ENCODE peak calls at places on chromosomes 5 and 9, in four cellular contexts. One of them, this sample, is unnamed. For H3K4me1 and H3K27me3, the result is how much of the 10 kb centered on the place peaks cover.

GRCh38 chr9:97889941-97890557 is 32.3 kb downstream of the TRMO start:
- DNase-seq in cardiac muscle cell: peak
- DNase-seq in ovary: no peak
- DNase-seq in PC-3: peak
- DNase-seq in this sample: peak

GRCh38 chr5:76269259-76269958 is 133.7 kb upstream of the IQGAP2 start:
- DNase-seq in PC-3: no peak
- DNase-seq in cardiac muscle cell: no peak
- DNase-seq in ovary: no peak
- DNase-seq in this sample: no peak

GRCh38 chr9:69027355-69028097 is 8.0 kb upstream of the FXN start:
- DNase-seq in PC-3: peak
- DNase-seq in ovary: no peak
- DNase-seq in cardiac muscle cell: peak
- DNase-seq in this sample: peak

GRCh38 chr9:134325096-134325812 is 1.0 kb upstream of the RXRA start:
- DNase-seq in cardiac muscle cell: peak
- DNase-seq in PC-3: peak
- DNase-seq in ovary: peak
- DNase-seq in this sample: no peak

GRCh38 chr5:175567954-175568353 is 89.6 kb downstream of the SFXN1 start:
- DNase-seq in cardiac muscle cell: no peak
- DNase-seq in ovary: no peak
- DNase-seq in PC-3: no peak
- DNase-seq in this sample: no peak

GRCh38 chr5:112511920-112512319 is 92.8 kb upstream of the EPB41L4A start:
- DNase-seq in cardiac muscle cell: no peak
- DNase-seq in ovary: no peak
- DNase-seq in PC-3: no peak
- DNase-seq in this sample: no peak

GRCh38 chr5:158754018-158754514 is 345.6 kb downstream of the EBF1 start:
- DNase-seq in ovary: no peak
- DNase-seq in cardiac muscle cell: no peak
- DNase-seq in PC-3: peak
- DNase-seq in this sample: no peak

GRCh38 chr5:148408092-148408491 is 24.3 kb downstream of the FBXO38 start:
- DNase-seq in PC-3: no peak
- DNase-seq in cardiac muscle cell: no peak
- DNase-seq in ovary: no peak
- DNase-seq in this sample: no peak

GRCh38 chr9:126630458-126631237 is 16.9 kb downstream of the LMX1B start:
- DNase-seq in ovary: no peak
- DNase-seq in cardiac muscle cell: no peak
- DNase-seq in PC-3: peak
- DNase-seq in this sample: no peak

GRCh38 chr5:55675119-55675518 is 37.0 kb downstream of the SLC38A9 start:
- DNase-seq in ovary: no peak
- DNase-seq in PC-3: no peak
- DNase-seq in cardiac muscle cell: no peak
- DNase-seq in this sample: no peak
- H3K4me1 ChIP-seq in ovary: under half
- H3K4me1 ChIP-seq in PC-3: under half
- H3K4me1 ChIP-seq in cardiac muscle cell: under half
- H3K4me1 ChIP-seq in this sample: under half

GRCh38 chr5:56029457-56029856 is 34.7 kb upstream of the IL6ST start:
- DNase-seq in PC-3: no peak
- DNase-seq in cardiac muscle cell: no peak
- DNase-seq in ovary: no peak
- DNase-seq in this sample: no peak
- H3K27me3 ChIP-seq in PC-3: under half
- H3K27me3 ChIP-seq in cardiac muscle cell: under half
- H3K27me3 ChIP-seq in ovary: under half
- H3K27me3 ChIP-seq in this sample: under half

GRCh38 chr9:129280236-129281231 is 102.5 kb upstream of the IER5L start:
- DNase-seq in PC-3: no peak
- DNase-seq in cardiac muscle cell: no peak
- DNase-seq in ovary: no peak
- DNase-seq in this sample: peak

GRCh38 chr9:129283290-129283691 is 105.2 kb upstream of the IER5L start:
- DNase-seq in cardiac muscle cell: no peak
- DNase-seq in PC-3: no peak
- DNase-seq in ovary: no peak
- DNase-seq in this sample: no peak

GRCh38 chr9:129283705-129284606 is 105.9 kb upstream of the IER5L start:
- DNase-seq in cardiac muscle cell: no peak
- DNase-seq in ovary: peak
- DNase-seq in PC-3: no peak
- DNase-seq in this sample: peak

GRCh38 chr9:129281506-129282145 is 103.6 kb upstream of the IER5L start:
- DNase-seq in ovary: no peak
- DNase-seq in PC-3: no peak
- DNase-seq in cardiac muscle cell: no peak
- DNase-seq in this sample: no peak

GRCh38 chr9:129282308-129283211 is 104.5 kb upstream of the IER5L start:
- DNase-seq in cardiac muscle cell: no peak
- DNase-seq in PC-3: no peak
- DNase-seq in ovary: peak
- DNase-seq in this sample: peak
- H3K4me3 ChIP-seq in cardiac muscle cell: no peak
- H3K4me3 ChIP-seq in PC-3: no peak
- H3K4me3 ChIP-seq in ovary: peak
- H3K4me3 ChIP-seq in this sample: no peak

GRCh38 chr9:14349141-14349817 is 35.3 kb upstream of the NFIB start:
- DNase-seq in ovary: no peak
- DNase-seq in cardiac muscle cell: no peak
- DNase-seq in PC-3: no peak
- DNase-seq in this sample: no peak

GRCh38 chr9:14346826-14347407 is 33.0 kb upstream of the NFIB start:
- DNase-seq in ovary: no peak
- DNase-seq in cardiac muscle cell: no peak
- DNase-seq in PC-3: no peak
- DNase-seq in this sample: no peak

GRCh38 chr9:14349818-14350333 is 35.9 kb upstream of the NFIB start:
- DNase-seq in ovary: no peak
- DNase-seq in cardiac muscle cell: no peak
- DNase-seq in PC-3: no peak
- DNase-seq in this sample: no peak

GRCh38 chr9:14347408-14348224 is 33.7 kb upstream of the NFIB start:
- DNase-seq in PC-3: peak
- DNase-seq in ovary: peak
- DNase-seq in cardiac muscle cell: peak
- DNase-seq in this sample: no peak

DNA sequence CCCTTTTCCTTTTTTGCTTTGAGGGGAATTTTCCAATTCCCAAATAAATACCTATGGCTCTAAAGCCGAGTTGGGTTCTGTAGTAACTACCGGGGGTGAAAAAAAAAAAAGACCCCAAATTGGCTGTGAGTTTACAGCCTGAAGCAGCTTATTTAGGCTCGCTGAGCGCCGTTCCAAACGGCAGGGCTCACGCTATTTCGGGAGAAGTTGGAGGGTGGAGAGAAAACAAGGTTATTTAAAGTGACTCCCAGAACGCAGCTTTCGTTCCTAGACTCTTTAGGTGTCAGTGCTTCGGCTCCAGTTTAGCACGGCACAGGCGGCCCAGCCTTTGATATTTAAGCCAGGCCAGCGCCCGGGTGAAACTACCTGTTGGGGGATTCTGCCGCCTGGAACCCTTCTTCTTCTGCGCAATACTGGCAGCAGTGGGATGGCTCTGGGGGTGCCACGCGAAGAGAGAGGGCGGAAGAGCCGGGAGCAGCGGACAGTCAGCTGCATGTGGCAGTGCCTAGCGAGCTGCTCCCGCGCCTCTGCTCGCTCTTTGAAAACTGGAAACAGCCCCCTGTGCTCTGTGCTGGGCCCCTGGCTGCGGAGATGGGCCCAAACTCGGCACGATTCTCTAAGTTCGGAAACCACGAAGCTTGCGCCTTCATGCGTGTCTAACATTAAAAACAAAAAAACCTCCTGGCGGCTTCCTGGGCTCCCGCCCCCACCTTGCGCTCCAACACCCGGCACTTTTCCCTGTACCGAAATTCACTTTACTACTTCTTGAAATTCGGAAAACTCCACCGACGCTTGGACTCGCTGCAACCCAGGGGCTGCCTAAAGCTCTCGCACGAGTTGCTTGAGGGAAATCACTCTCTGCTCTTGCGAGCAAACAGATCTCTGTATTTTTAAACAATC is 34.5 kb upstream of the NFIB start:
- DNase-seq in cardiac muscle cell: no peak
- DNase-seq in PC-3: no peak
- DNase-seq in ovary: no peak
- DNase-seq in this sample: no peak
- H3K4me1 ChIP-seq in cardiac muscle cell: under half
- H3K4me1 ChIP-seq in PC-3: under half
- H3K4me1 ChIP-seq in ovary: under half
- H3K4me1 ChIP-seq in this sample: under half

This sample was measured in HAP-1.